ENCODE peak calls at places on chromosomes 5 and 9, in seven cellular contexts. G is stimulated activated naive CD4-positive, alpha-beta T cell treated with Interleukin-2 at 50 U/mL for 16 hours; X is sciatic nerve; Y is RCC 7860; R is adrenal gland; L is fibroblast of pulmonary artery; P is HCT116. F is an unnamed sample.

GRCh38 chr9:72476617-72477375 is 44.6 kb upstream of the TMC1 start:
- DNase-seq in P (peak; percentile 98), R (no peak), G (peak; percentile 26), Y (peak; percentile 93), L (peak; percentile 23), X (no peak), F (no peak)

GRCh38 chr5:118139361-118139760 is 849.0 kb downstream of the DTWD2 start:
- DNase-seq in P (no peak), R (no peak), L (no peak), G (no peak), Y (no peak), X (no peak), F (no peak)

GRCh38 chr5:140764177-140765020 is 21.5 kb upstream of the PCDHA1 start:
- DNase-seq in X (no peak), L (no peak), R (no peak), P (no peak), G (no peak), Y (no peak), F (no peak)

GRCh38 chr5:68482199-68482598 is 266.6 kb downstream of the PIK3R1 start:
- DNase-seq in L (no peak), P (no peak), R (no peak), Y (no peak), G (no peak), X (no peak), F (no peak)

GRCh38 chr9:95505072-95505471 is 11.7 kb downstream of the PTCH1 start:
- DNase-seq in R (no peak), L (no peak), P (no peak), G (no peak), Y (no peak), X (no peak), F (no peak)

GRCh38 chr5:168300377-168301182 is 9.1 kb downstream of the WWC1 start:
- DNase-seq in G (no peak), Y (no peak), R (no peak), P (no peak), L (no peak), X (no peak), F (no peak)

GRCh38 chr5:168286386-168286785 is 5.1 kb upstream of the WWC1 start:
- DNase-seq in Y (no peak), X (no peak), R (no peak), L (no peak), G (no peak), P (no peak), F (no peak)

GRCh38 chr5:142486581-142486980 is 161.8 kb upstream of the SPRY4 start:
- DNase-seq in Y (no peak), R (no peak), P (no peak), G (no peak), X (no peak), L (peak; percentile 58), F (no peak)

GRCh38 chr5:148384389-148384756 is 615 bp downstream of the FBXO38 start:
- DNase-seq in X (no peak), P (no peak), Y (no peak), R (no peak), L (no peak), G (no peak), F (no peak)

GRCh38 chr9:75269202-75269601 is 180.9 kb downstream of the OSTF1 start:
- DNase-seq in L (no peak), G (no peak), R (no peak), X (no peak), P (no peak), Y (no peak), F (no peak)

GRCh38 chr5:141858084-141858765 is 20.0 kb downstream of the PCDH1 start:
- DNase-seq in G (no peak), P (no peak), Y (no peak), R (no peak), X (no peak), L (no peak), F (no peak)

GRCh38 chr9:127664678-127665507 is 41.9 kb upstream of the CFAP157 start:
- DNase-seq in P (no peak), R (no peak), L (no peak), Y (no peak), G (no peak), X (peak; percentile 60), F (no peak)

GRCh38 chr5:115284021-115284420 is 12.4 kb downstream of the CCDC112 start:
- DNase-seq in P (no peak), R (no peak), G (no peak), Y (no peak), L (no peak), X (no peak), F (no peak)

GRCh38 chr9:89225587-89225986 is 47.0 kb upstream of the SHC3 start:
- DNase-seq in L (peak; percentile 33), X (no peak), Y (no peak), G (no peak), R (no peak), P (no peak), F (no peak)

GRCh38 chr5:62138607-62139006 is 167.4 kb upstream of the KIF2A start:
- DNase-seq in G (no peak), R (no peak), P (no peak), X (no peak), Y (no peak), L (no peak), F (no peak)

GRCh38 chr5:56406221-56406620 is 173.1 kb upstream of the ANKRD55 start:
- DNase-seq in Y (peak; percentile 35), L (no peak), P (no peak), X (no peak), R (no peak), G (no peak), F (no peak)

GRCh38 chr5:161544350-161544765 is 2.2 kb downstream of the GABRB2 start:
- DNase-seq in G (no peak), L (peak; percentile 55), Y (no peak), X (no peak), P (peak; percentile 2), R (peak; percentile 46), F (no peak)

GRCh38 chr5:177472460-177473441 is 683 bp downstream of the DBN1 start:
- DNase-seq in R (no peak), G (peak; percentile 43), L (no peak), Y (peak; percentile 31), X (no peak), P (no peak), F (no peak)